ENCODE peak calls at places on chromosomes 2 and 18, in six cellular contexts. R is stimulated activated CD4-positive, alpha-beta T cell treated with anti-CD3 and anti-CD28 coated beads, Interleukin-1b, Interleukin-23, amount 100 ng/mL, for 48 hours; H is effector CD4-positive, alpha-beta T cell; P is substantia nigra; F is HTR-8/SVneo; Z is HEK293T. B is an unnamed sample.

GRCh38 chr18:61019902-61020301 is 313.3 kb upstream of the CDH20 start:
- DNase-seq in R (no peak), H (no peak), P (no peak), F (no peak), Z (no peak), B (no peak)

GRCh38 chr2:241108271-241109209 is 6.5 kb upstream of the MTERF4 start:
- DNase-seq in R (no peak), H (peak; percentile 27), P (no peak), F (no peak), Z (no peak), B (no peak)

GRCh38 chr18:78765637-78766281 is 213.9 kb upstream of the SALL3 start:
- DNase-seq in R (no peak), H (no peak), P (no peak), F (no peak), Z (no peak), B (no peak)

GRCh38 chr2:189485146-189485545 is 43.9 kb downstream of the WDR75 start:
- DNase-seq in R (no peak), H (no peak), P (no peak), F (no peak), Z (no peak), B (no peak)

GRCh38 chr2:170917219-170917851 is 11.7 kb upstream of the GORASP2 start:
- DNase-seq in R (no peak), H (no peak), P (no peak), F (no peak), Z (no peak), B (no peak)

GRCh38 chr2:131041402-131042160 is 51.7 kb downstream of the FAM168B start:
- DNase-seq in R (no peak), H (no peak), P (no peak), F (no peak), Z (no peak), B (no peak)

GRCh38 chr18:25190468-25190867 is 161.5 kb downstream of the ZNF521 start:
- DNase-seq in R (no peak), H (no peak), P (no peak), F (no peak), Z (no peak), B (no peak)

GRCh38 chr18:21241224-21242131 is 554 bp upstream of the GREB1L start:
- DNase-seq in R (no peak), H (no peak), P (no peak), F (no peak), Z (peak; percentile 41), B (peak; percentile 84)

GRCh38 chr2:234950435-234950729 is 1.4 kb upstream of the SH3BP4 start:
- DNase-seq in R (no peak), H (no peak), P (no peak), F (no peak), Z (no peak), B (no peak)